ENCODE peak calls at places on chromosome 2, in seven cellular contexts. T is Peyer's patch, M is hepatocyte, Z is skeletal muscle cell, A is osteocyte, W is tibial nerve, Q is GM23248. S is an unnamed sample.

GRCh38 chr2:7759898-7760297 is 842.7 kb downstream of the RNF144A start:
- DNase-seq in T (no peak), M (no peak), Z (no peak), A (no peak), W (no peak), Q (no peak), S (no peak)

GRCh38 chr2:37085731-37086147 is 1.4 kb downstream of the GPATCH11 start:
- DNase-seq in T (no peak), M (no peak), Z (peak), A (no peak), W (no peak), Q (peak), S (peak)

GRCh38 chr2:212711851-212712250 is 173.2 kb upstream of the ERBB4 start:
- DNase-seq in T (no peak), M (no peak), Z (peak), A (no peak), W (no peak), Q (peak), S (peak)

GRCh38 chr2:26581991-26582842 is 58.9 kb downstream of the CIB4 start:
- DNase-seq in T (peak), M (no peak), Z (no peak), A (peak), W (no peak), Q (no peak), S (no peak)

GRCh38 chr2:73700111-73700510 is 37.0 kb downstream of the TPRKB start:
- DNase-seq in T (no peak), M (no peak), Z (no peak), A (no peak), W (no peak), Q (no peak), S (no peak)

GRCh38 chr2:151518802-151519201 is 109.1 kb downstream of the RIF1 start:
- DNase-seq in T (no peak), M (no peak), Z (no peak), A (no peak), W (no peak), Q (peak), S (no peak)

GRCh38 chr2:151805961-151806360 is 22.3 kb downstream of the ARL5A start:
- DNase-seq in T (no peak), M (no peak), Z (no peak), A (no peak), W (no peak), Q (no peak), S (no peak)

GRCh38 chr2:117724035-117724434 is 90.5 kb upstream of the DDX18 start:
- DNase-seq in T (no peak), M (peak), Z (no peak), A (no peak), W (no peak), Q (no peak), S (no peak)

GRCh38 chr2:53768233-53768542 is 584 bp downstream of the CHAC2 start:
- DNase-seq in T (no peak), M (peak), Z (no peak), A (no peak), W (no peak), Q (no peak), S (no peak)

GRCh38 chr2:213167559-213167958 is 16.1 kb upstream of the IKZF2 start:
- DNase-seq in T (no peak), M (no peak), Z (no peak), A (no peak), W (no peak), Q (peak), S (no peak)

GRCh38 chr2:227804970-227805369 is 8.7 kb upstream of the CCL20 start:
- DNase-seq in T (no peak), M (no peak), Z (no peak), A (peak), W (no peak), Q (no peak), S (no peak)

GRCh38 chr2:109409347-109410020 is 204.3 kb downstream of the SEPTIN10 start:
- DNase-seq in T (no peak), M (no peak), Z (no peak), A (no peak), W (no peak), Q (no peak), S (no peak)

GRCh38 chr2:20436716-20437470 is 10.0 kb upstream of the RHOB start:
- DNase-seq in T (peak), M (no peak), Z (no peak), A (no peak), W (no peak), Q (no peak), S (no peak)

GRCh38 chr2:235219048-235219447 is 267.2 kb downstream of the SH3BP4 start:
- DNase-seq in T (peak), M (peak), Z (no peak), A (no peak), W (no peak), Q (no peak), S (no peak)

GRCh38 chr2:219642064-219642444 is 14.6 kb downstream of the SLC4A3 start:
- DNase-seq in T (no peak), M (peak), Z (no peak), A (no peak), W (no peak), Q (peak), S (no peak)

GRCh38 chr2:37585982-37586621 is 85.3 kb downstream of the CDC42EP3 start:
- DNase-seq in T (peak), M (peak), Z (peak), A (no peak), W (no peak), Q (peak), S (peak)

GRCh38 chr2:132668189-132668833 is 1.7 kb downstream of the LYPD1 start:
- DNase-seq in T (no peak), M (peak), Z (no peak), A (no peak), W (no peak), Q (no peak), S (no peak)

GRCh38 chr2:216664593-216665034 is 30.7 kb downstream of the IGFBP5 start:
- DNase-seq in T (no peak), M (peak), Z (no peak), A (no peak), W (no peak), Q (peak), S (no peak)

GRCh38 chr2:59354498-59354897 is 1113.4 kb upstream of the FANCL start:
- DNase-seq in T (no peak), M (no peak), Z (no peak), A (no peak), W (no peak), Q (no peak), S (no peak)

GRCh38 chr2:60925994-60926750 is 44.8 kb downstream of the REL start:
- DNase-seq in T (no peak), M (peak), Z (no peak), A (no peak), W (no peak), Q (peak), S (no peak)

GRCh38 chr2:42297322-42297936 is 63.6 kb downstream of the COX7A2L start:
- DNase-seq in T (no peak), M (no peak), Z (no peak), A (no peak), W (no peak), Q (no peak), S (no peak)

GRCh38 chr2:7841751-7842150 is 840.1 kb upstream of the ID2 start:
- DNase-seq in T (no peak), M (no peak), Z (no peak), A (no peak), W (no peak), Q (peak), S (no peak)

GRCh38 chr2:107633580-107634147 is 193.0 kb upstream of the RGPD4 start:
- DNase-seq in T (no peak), M (no peak), Z (peak), A (no peak), W (no peak), Q (peak), S (peak)

GRCh38 chr2:23532311-23533013 is 147.5 kb downstream of the KLHL29 start:
- DNase-seq in T (no peak), M (peak), Z (no peak), A (no peak), W (no peak), Q (no peak), S (no peak)

GRCh38 chr2:203484266-203485112 is 50.6 kb downstream of the RAPH1 start:
- DNase-seq in T (no peak), M (no peak), Z (no peak), A (no peak), W (no peak), Q (no peak), S (peak)

GRCh38 chr2:119240311-119241204 is 16.9 kb downstream of the STEAP3 start:
- DNase-seq in T (no peak), M (peak), Z (no peak), A (no peak), W (no peak), Q (peak), S (peak)

GRCh38 chr2:71901466-71901865 is 246.2 kb downstream of the CYP26B1 start:
- DNase-seq in T (no peak), M (no peak), Z (no peak), A (no peak), W (no peak), Q (no peak), S (no peak)

GRCh38 chr2:227117027-227117426 is 47.0 kb downstream of the COL4A4 start:
- DNase-seq in T (no peak), M (no peak), Z (no peak), A (no peak), W (no peak), Q (no peak), S (no peak)

GRCh38 chr2:112541315-112542122 is 746 bp upstream of the POLR1B start:
- DNase-seq in T (no peak), M (peak), Z (no peak), A (peak), W (peak), Q (peak), S (peak)

GRCh38 chr2:177572236-177572671 is 179.7 kb downstream of the AGPS start:
- DNase-seq in T (no peak), M (no peak), Z (peak), A (peak), W (no peak), Q (no peak), S (no peak)

GRCh38 chr2:30400151-30400954 is 46.7 kb upstream of the LCLAT1 start:
- DNase-seq in T (no peak), M (no peak), Z (no peak), A (no peak), W (no peak), Q (peak), S (peak)

GRCh38 chr2:79554899-79555298 is 42.0 kb downstream of the CTNNA2 start:
- DNase-seq in T (no peak), M (no peak), Z (no peak), A (no peak), W (no peak), Q (no peak), S (no peak)

GRCh38 chr2:29193111-29193510 is 77.9 kb downstream of the CLIP4 start:
- DNase-seq in T (no peak), M (no peak), Z (no peak), A (no peak), W (no peak), Q (no peak), S (no peak)

GRCh38 chr2:26691881-26692813 is at the start of gene KCNK3:
- DNase-seq in T (no peak), M (peak), Z (no peak), A (peak), W (no peak), Q (peak), S (peak)

GRCh38 chr2:12057436-12058166 is 311.2 kb downstream of the LPIN1 start:
- DNase-seq in T (peak), M (no peak), Z (peak), A (no peak), W (no peak), Q (no peak), S (no peak)

GRCh38 chr2:204407209-204408070 is 137.8 kb upstream of the PARD3B start:
- DNase-seq in T (peak), M (peak), Z (no peak), A (no peak), W (no peak), Q (no peak), S (no peak)